ENCODE peak calls at places on chromosome 18, in nine cellular contexts. W, B, C, Z, N, R, F, L and M are unnamed samples.
A peak's percentile ranks its signal among the peaks of the same experiment; 100 is the strongest.

GRCh38 chr18:35635171-35635570 is 53.6 kb downstream of the GALNT1 start:
- DNase-seq in W (peak; percentile 86), B (no peak), C (no peak), Z (no peak), N (no peak), R (no peak), F (no peak), L (no peak), M (no peak)

GRCh38 chr18:45519881-45520280 is 95.4 kb upstream of the SLC14A2 start:
- DNase-seq in W (peak; percentile 2), B (no peak), C (no peak), Z (no peak), N (no peak), R (no peak), F (no peak), L (no peak), M (no peak)

GRCh38 chr18:7300971-7301553 is 70.2 kb downstream of the LRRC30 start:
- DNase-seq in W (no peak), B (no peak), C (no peak), Z (no peak), N (no peak), R (no peak), F (no peak), L (no peak), M (no peak)

GRCh38 chr18:58581265-58581664 is 47.6 kb downstream of the ALPK2 start:
- DNase-seq in W (peak; percentile 92), B (peak; percentile 31), C (no peak), Z (peak; percentile 57), N (no peak), R (no peak), F (no peak), L (no peak), M (no peak)

GRCh38 chr18:63970803-63971191 is 916 bp downstream of the SERPINB8 start:
- DNase-seq in W (peak; percentile 21), B (no peak), C (peak; percentile 26), Z (no peak), N (peak; percentile 71), R (no peak), F (no peak), L (peak; percentile 64), M (no peak)

GRCh38 chr18:49854681-49855080 is 41.3 kb upstream of the ACAA2 start:
- DNase-seq in W (no peak), B (no peak), C (no peak), Z (no peak), N (no peak), R (no peak), F (no peak), L (no peak), M (no peak)

GRCh38 chr18:2442726-2443275 is 128.5 kb downstream of the METTL4 start:
- DNase-seq in W (peak; percentile 8), B (no peak), C (no peak), Z (no peak), N (no peak), R (no peak), F (no peak), L (no peak), M (no peak)

GRCh38 chr18:38944446-38945024 is 1378.9 kb upstream of the CELF4 start:
- DNase-seq in W (no peak), B (no peak), C (no peak), Z (no peak), N (no peak), R (no peak), F (no peak), L (no peak), M (no peak)

GRCh38 chr18:9069482-9070059 is 32.9 kb upstream of the NDUFV2 start:
- DNase-seq in W (no peak), B (no peak), C (no peak), Z (no peak), N (no peak), R (no peak), F (peak; percentile 4), L (no peak), M (no peak)

DNA sequence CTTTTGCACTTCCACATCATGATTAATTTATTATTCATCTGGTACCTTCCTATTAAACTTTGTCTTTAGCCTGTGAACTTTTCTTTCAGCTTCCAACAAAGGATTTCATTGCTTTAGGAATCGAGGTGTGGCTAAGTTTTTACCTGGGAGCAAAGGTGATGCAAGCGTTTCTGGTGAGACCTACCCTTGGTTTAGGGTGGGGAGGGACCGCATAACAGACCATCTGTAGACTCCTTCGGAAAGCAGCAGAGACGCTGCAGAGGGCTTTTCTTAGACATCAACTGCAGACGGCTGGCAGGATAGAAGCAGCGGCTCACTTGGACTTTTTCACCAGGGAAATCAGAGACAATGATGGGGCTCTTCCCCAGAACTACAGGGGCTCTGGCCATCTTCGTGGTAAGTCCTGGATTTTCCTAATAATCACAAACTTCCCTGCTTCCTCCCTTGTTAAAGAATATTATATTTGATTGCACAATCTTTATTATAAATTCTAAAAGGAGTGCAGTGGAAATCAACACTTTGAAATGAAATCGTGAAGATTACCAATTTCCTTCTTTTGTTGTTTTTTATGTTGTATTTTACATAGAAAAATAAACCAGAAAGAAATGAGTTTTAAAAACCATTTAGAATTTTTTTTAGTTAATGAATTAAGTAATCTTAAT is at the start of gene DSG3:
- DNase-seq in W (no peak), B (no peak), C (no peak), Z (no peak), N (peak; percentile 62), R (no peak), F (no peak), L (no peak), M (no peak)
- TF ChIP-seq POLR2A in W (no peak), B (no peak), C (no peak), Z (no peak), N (peak; percentile 54), R (no peak), F (no peak), L (no peak), M (no peak)

DNA sequence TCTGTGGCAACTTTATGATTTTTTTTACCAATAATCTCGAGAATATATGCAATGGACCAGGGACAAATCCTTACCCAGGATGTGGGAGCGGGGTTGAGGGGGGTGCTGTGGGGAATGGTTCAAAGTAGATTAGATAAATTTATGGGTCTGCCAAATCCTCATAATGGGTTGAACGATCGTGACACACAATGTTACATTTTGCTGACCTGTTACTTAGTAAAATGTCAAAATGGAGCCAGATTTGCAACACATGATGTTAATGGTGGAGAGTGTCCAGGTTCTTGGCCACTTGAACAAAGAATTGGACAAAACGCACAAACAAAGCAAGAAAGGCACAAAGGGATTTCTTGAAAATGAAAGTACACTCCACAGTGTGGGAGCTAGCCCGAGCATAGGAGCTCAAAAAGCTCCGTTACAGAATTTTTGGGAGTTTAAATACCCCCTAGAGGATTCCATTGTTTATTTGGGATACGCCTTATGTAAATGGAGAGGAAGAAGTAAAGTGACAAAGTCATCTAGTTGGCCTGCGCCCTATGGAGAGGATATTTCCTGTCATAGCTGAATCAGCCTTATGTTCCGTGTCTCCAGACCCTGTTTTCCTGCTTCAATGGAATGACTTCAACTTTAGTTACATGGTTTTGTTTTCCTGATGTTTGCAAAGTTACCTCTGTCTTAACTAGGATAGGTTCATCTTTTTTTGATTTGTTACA is 776.0 kb downstream of the DCC start:
- DNase-seq in W (no peak), B (no peak), C (no peak), Z (no peak), N (no peak), R (no peak), F (no peak), L (no peak), M (no peak)
- TF ChIP-seq POLR2A in W (no peak), B (no peak), C (no peak), Z (no peak), N (no peak), R (no peak), F (no peak), L (no peak), M (no peak)

GRCh38 chr18:74499633-74500032 is 3.5 kb downstream of the CNDP2 start:
- DNase-seq in W (no peak), B (no peak), C (peak; percentile 31), Z (no peak), N (peak; percentile 86), R (peak; percentile 71), F (peak; percentile 68), L (no peak), M (no peak)
- TF ChIP-seq POLR2A in W (no peak), B (no peak), C (no peak), Z (no peak), N (peak; percentile 67), R (no peak), F (peak; percentile 61), L (no peak), M (no peak)

GRCh38 chr18:11544060-11544633 is 65.2 kb upstream of the SLC35G4 start:
- DNase-seq in W (no peak), B (no peak), C (no peak), Z (no peak), N (no peak), R (no peak), F (no peak), L (no peak), M (no peak)

GRCh38 chr18:11548940-11549551 is 60.4 kb upstream of the SLC35G4 start:
- DNase-seq in W (no peak), B (no peak), C (no peak), Z (no peak), N (no peak), R (no peak), F (no peak), L (peak; percentile 14), M (no peak)

GRCh38 chr18:11553098-11553940 is 56.1 kb upstream of the SLC35G4 start:
- DNase-seq in W (peak; percentile 59), B (peak; percentile 35), C (peak; percentile 76), Z (peak; percentile 45), N (no peak), R (no peak), F (peak; percentile 57), L (peak; percentile 24), M (peak; percentile 47)

GRCh38 chr18:11548367-11548766 is 61.0 kb upstream of the SLC35G4 start:
- DNase-seq in W (no peak), B (no peak), C (no peak), Z (no peak), N (no peak), R (no peak), F (no peak), L (no peak), M (no peak)
- TF ChIP-seq POLR2A in W (no peak), B (no peak), C (no peak), Z (no peak), N (no peak), R (no peak), F (no peak), L (no peak), M (no peak)

GRCh38 chr18:77054288-77054605 is 78.3 kb downstream of the MBP start:
- DNase-seq in W (no peak), B (no peak), C (no peak), Z (no peak), N (no peak), R (no peak), F (no peak), L (no peak), M (no peak)
- TF ChIP-seq POLR2A in W (no peak), B (no peak), C (no peak), Z (no peak), N (no peak), R (no peak), F (no peak), L (no peak), M (no peak)

GRCh38 chr18:36850527-36851201 is 21.7 kb downstream of the KIAA1328 start:
- DNase-seq in W (peak; percentile 96), B (no peak), C (no peak), Z (peak; percentile 4), N (no peak), R (no peak), F (peak; percentile 34), L (no peak), M (no peak)
- TF ChIP-seq POLR2A in W (no peak), B (no peak), C (no peak), Z (no peak), N (no peak), R (no peak), F (no peak), L (no peak), M (no peak)